ENCODE peak calls at places on chromosomes 4 and X, in five cellular contexts. One of them, this sample, is unnamed.

GRCh38 chr4:47686294-47686872 is 151.5 kb downstream of the CORIN start:
- DNase-seq in SK-MEL-5: peak
- DNase-seq in NB4: peak
- DNase-seq in cerebellar cortex: peak
- DNase-seq in activated T-cell treated with anti-CD3 and anti-CD28 coated beads, Interleukin-2, amount 50 U/mL, for 4 hours: peak
- DNase-seq in this sample: peak

GRCh38 chr4:95547708-95548471 is 883 bp downstream of the UNC5C start:
- DNase-seq in SK-MEL-5: no peak
- DNase-seq in NB4: peak
- DNase-seq in cerebellar cortex: peak
- DNase-seq in activated T-cell treated with anti-CD3 and anti-CD28 coated beads, Interleukin-2, amount 50 U/mL, for 4 hours: no peak
- DNase-seq in this sample: no peak

GRCh38 chrX:154441564-154441963 is 2.4 kb upstream of the FAM50A start:
- DNase-seq in SK-MEL-5: no peak
- DNase-seq in NB4: no peak
- DNase-seq in cerebellar cortex: no peak
- DNase-seq in activated T-cell treated with anti-CD3 and anti-CD28 coated beads, Interleukin-2, amount 50 U/mL, for 4 hours: no peak
- DNase-seq in this sample: no peak

GRCh38 chr4:56656346-56656643 is 24.8 kb downstream of the HOPX start:
- DNase-seq in SK-MEL-5: no peak
- DNase-seq in NB4: no peak
- DNase-seq in cerebellar cortex: no peak
- DNase-seq in activated T-cell treated with anti-CD3 and anti-CD28 coated beads, Interleukin-2, amount 50 U/mL, for 4 hours: peak
- DNase-seq in this sample: peak

GRCh38 chr4:123841431-123842121 is 445.0 kb downstream of the SPRY1 start:
- DNase-seq in SK-MEL-5: no peak
- DNase-seq in NB4: no peak
- DNase-seq in cerebellar cortex: no peak
- DNase-seq in activated T-cell treated with anti-CD3 and anti-CD28 coated beads, Interleukin-2, amount 50 U/mL, for 4 hours: no peak
- DNase-seq in this sample: no peak

GRCh38 chr4:56907009-56907408 is 691 bp upstream of the REST start:
- DNase-seq in SK-MEL-5: no peak
- DNase-seq in NB4: peak
- DNase-seq in cerebellar cortex: no peak
- DNase-seq in activated T-cell treated with anti-CD3 and anti-CD28 coated beads, Interleukin-2, amount 50 U/mL, for 4 hours: no peak
- DNase-seq in this sample: no peak

GRCh38 chr4:42104521-42104920 is 47.9 kb downstream of the BEND4 start:
- DNase-seq in SK-MEL-5: no peak
- DNase-seq in NB4: peak
- DNase-seq in cerebellar cortex: no peak
- DNase-seq in activated T-cell treated with anti-CD3 and anti-CD28 coated beads, Interleukin-2, amount 50 U/mL, for 4 hours: no peak
- DNase-seq in this sample: peak

GRCh38 chrX:45824471-45824870 is 623.8 kb upstream of the DIPK2B start:
- DNase-seq in SK-MEL-5: peak
- DNase-seq in NB4: peak
- DNase-seq in cerebellar cortex: peak
- DNase-seq in activated T-cell treated with anti-CD3 and anti-CD28 coated beads, Interleukin-2, amount 50 U/mL, for 4 hours: peak
- DNase-seq in this sample: peak

GRCh38 chrX:19824603-19825002 is 62.8 kb downstream of the SH3KBP1 start:
- DNase-seq in SK-MEL-5: no peak
- DNase-seq in NB4: no peak
- DNase-seq in cerebellar cortex: no peak
- DNase-seq in activated T-cell treated with anti-CD3 and anti-CD28 coated beads, Interleukin-2, amount 50 U/mL, for 4 hours: peak
- DNase-seq in this sample: no peak

GRCh38 chr4:19156786-19157185 is 1094.9 kb upstream of the SLIT2 start:
- DNase-seq in SK-MEL-5: no peak
- DNase-seq in NB4: no peak
- DNase-seq in cerebellar cortex: no peak
- DNase-seq in activated T-cell treated with anti-CD3 and anti-CD28 coated beads, Interleukin-2, amount 50 U/mL, for 4 hours: no peak
- DNase-seq in this sample: no peak

GRCh38 chrX:115624916-115625315 is 63.9 kb downstream of the PLS3 start:
- DNase-seq in SK-MEL-5: no peak
- DNase-seq in NB4: no peak
- DNase-seq in cerebellar cortex: no peak
- DNase-seq in activated T-cell treated with anti-CD3 and anti-CD28 coated beads, Interleukin-2, amount 50 U/mL, for 4 hours: no peak
- DNase-seq in this sample: no peak

GRCh38 chrX:13101439-13102139 is 57.2 kb upstream of the FAM9C start:
- DNase-seq in SK-MEL-5: no peak
- DNase-seq in NB4: peak
- DNase-seq in cerebellar cortex: peak
- DNase-seq in activated T-cell treated with anti-CD3 and anti-CD28 coated beads, Interleukin-2, amount 50 U/mL, for 4 hours: peak
- DNase-seq in this sample: peak

GRCh38 chr4:75557696-75558095 is 1.8 kb downstream of the ODAPH start:
- DNase-seq in SK-MEL-5: no peak
- DNase-seq in NB4: no peak
- DNase-seq in cerebellar cortex: no peak
- DNase-seq in activated T-cell treated with anti-CD3 and anti-CD28 coated beads, Interleukin-2, amount 50 U/mL, for 4 hours: no peak
- DNase-seq in this sample: no peak

GRCh38 chr4:2135083-2135482 is 76.0 kb downstream of the NAT8L start:
- DNase-seq in SK-MEL-5: peak
- DNase-seq in NB4: peak
- DNase-seq in cerebellar cortex: peak
- DNase-seq in activated T-cell treated with anti-CD3 and anti-CD28 coated beads, Interleukin-2, amount 50 U/mL, for 4 hours: no peak
- DNase-seq in this sample: peak

GRCh38 chr4:144178414-144178813 is 37.9 kb upstream of the GYPA start:
- DNase-seq in SK-MEL-5: no peak
- DNase-seq in NB4: no peak
- DNase-seq in cerebellar cortex: no peak
- DNase-seq in activated T-cell treated with anti-CD3 and anti-CD28 coated beads, Interleukin-2, amount 50 U/mL, for 4 hours: no peak
- DNase-seq in this sample: no peak

GRCh38 chrX:39304746-39305145 is 503.5 kb downstream of the MID1IP1 start:
- DNase-seq in SK-MEL-5: peak
- DNase-seq in NB4: no peak
- DNase-seq in cerebellar cortex: no peak
- DNase-seq in activated T-cell treated with anti-CD3 and anti-CD28 coated beads, Interleukin-2, amount 50 U/mL, for 4 hours: no peak
- DNase-seq in this sample: no peak

GRCh38 chr4:1231637-1232360 is 17.1 kb downstream of the CTBP1 start:
- DNase-seq in SK-MEL-5: no peak
- DNase-seq in NB4: no peak
- DNase-seq in cerebellar cortex: no peak
- DNase-seq in activated T-cell treated with anti-CD3 and anti-CD28 coated beads, Interleukin-2, amount 50 U/mL, for 4 hours: no peak
- DNase-seq in this sample: no peak

GRCh38 chr4:7607156-7607910 is 172.6 kb upstream of the PSAPL1 start:
- DNase-seq in SK-MEL-5: no peak
- DNase-seq in NB4: no peak
- DNase-seq in cerebellar cortex: peak
- DNase-seq in activated T-cell treated with anti-CD3 and anti-CD28 coated beads, Interleukin-2, amount 50 U/mL, for 4 hours: no peak
- DNase-seq in this sample: peak

GRCh38 chrX:39157796-39158195 is 356.5 kb downstream of the MID1IP1 start:
- DNase-seq in SK-MEL-5: no peak
- DNase-seq in NB4: no peak
- DNase-seq in cerebellar cortex: no peak
- DNase-seq in activated T-cell treated with anti-CD3 and anti-CD28 coated beads, Interleukin-2, amount 50 U/mL, for 4 hours: no peak
- DNase-seq in this sample: no peak

GRCh38 chr4:2254665-2255500 is 7.0 kb downstream of the MXD4 start:
- DNase-seq in SK-MEL-5: no peak
- DNase-seq in NB4: no peak
- DNase-seq in cerebellar cortex: peak
- DNase-seq in activated T-cell treated with anti-CD3 and anti-CD28 coated beads, Interleukin-2, amount 50 U/mL, for 4 hours: peak
- DNase-seq in this sample: no peak

GRCh38 chr4:972651-973424 is 531 bp downstream of the DGKQ start:
- DNase-seq in SK-MEL-5: no peak
- DNase-seq in NB4: peak
- DNase-seq in cerebellar cortex: no peak
- DNase-seq in activated T-cell treated with anti-CD3 and anti-CD28 coated beads, Interleukin-2, amount 50 U/mL, for 4 hours: peak
- DNase-seq in this sample: peak

GRCh38 chr4:92265798-92266197 is 38.0 kb upstream of the GRID2 start:
- DNase-seq in SK-MEL-5: no peak
- DNase-seq in NB4: no peak
- DNase-seq in cerebellar cortex: no peak
- DNase-seq in activated T-cell treated with anti-CD3 and anti-CD28 coated beads, Interleukin-2, amount 50 U/mL, for 4 hours: no peak
- DNase-seq in this sample: no peak

GRCh38 chr4:79364048-79364447 is 38.2 kb upstream of the NAA11 start:
- DNase-seq in SK-MEL-5: no peak
- DNase-seq in NB4: no peak
- DNase-seq in cerebellar cortex: no peak
- DNase-seq in activated T-cell treated with anti-CD3 and anti-CD28 coated beads, Interleukin-2, amount 50 U/mL, for 4 hours: no peak
- DNase-seq in this sample: no peak